ENCODE peak calls at places on chromosomes 2 and 18, in ten cellular contexts. M is lower lobe of right lung, Z is A549, R is mucosa of descending colon, B is AG10803, Q is epithelial cell of esophagus, V is brain microvascular endothelial cell, E is foreskin fibroblast, J is hepatocyte, L is kidney. P is an unnamed sample.

GRCh38 chr2:57598552-57598951 is 448.1 kb upstream of the VRK2 start:
- DNase-seq in B (no peak), J (no peak), V (no peak), R (no peak), L (no peak), M (no peak), Z (no peak), Q (peak), E (no peak), P (no peak)

GRCh38 chr2:120344991-120345975 is 653 bp upstream of the INHBB start:
- DNase-seq in J (peak), B (no peak), M (no peak), V (no peak), Q (no peak), E (peak), Z (peak), R (peak), L (no peak), P (no peak)

GRCh38 chr2:226579519-226579918 is 220.1 kb downstream of the IRS1 start:
- DNase-seq in J (no peak), Z (no peak), V (no peak), Q (peak), E (peak), R (no peak), B (no peak), M (no peak), L (no peak), P (no peak)

GRCh38 chr2:97992836-97993825 is 2.6 kb downstream of the TMEM131 start:
- DNase-seq in R (no peak), B (peak), Q (peak), V (no peak), L (no peak), E (peak), J (no peak), M (no peak), Z (no peak), P (no peak)

GRCh38 chr2:75603477-75603876 is 42.7 kb upstream of the EVA1A start:
- DNase-seq in V (no peak), E (peak), Z (no peak), M (no peak), Q (peak), B (peak), L (no peak), R (no peak), J (no peak), P (no peak)

GRCh38 chr2:45978302-45978859 is 318.8 kb upstream of the EPAS1 start:
- DNase-seq in J (no peak), V (no peak), L (no peak), B (no peak), Z (no peak), R (no peak), Q (no peak), E (no peak), M (no peak), P (no peak)

GRCh38 chr2:166293984-166294383 is 81.8 kb downstream of the SCN9A start:
- DNase-seq in V (no peak), M (no peak), J (no peak), L (no peak), R (no peak), Z (no peak), E (peak), Q (no peak), B (peak), P (peak)

GRCh38 chr18:48446582-48447225 is 37.5 kb upstream of the ZBTB7C start:
- DNase-seq in J (peak), E (peak), M (peak), L (peak), Z (peak), Q (peak), B (peak), V (peak), R (peak), P (peak)

GRCh38 chr18:2848145-2848878 is 1.5 kb downstream of the EMILIN2 start:
- DNase-seq in B (peak), R (no peak), J (no peak), E (peak), Q (no peak), Z (no peak), L (no peak), V (no peak), M (no peak), P (peak)

GRCh38 chr2:172925600-172925999 is 150.0 kb upstream of the MAP3K20 start:
- DNase-seq in B (no peak), Q (no peak), V (no peak), R (no peak), J (no peak), L (no peak), Z (no peak), E (no peak), M (no peak), P (no peak)

GRCh38 chr2:234422895-234423505 is 73.9 kb downstream of the ARL4C start:
- DNase-seq in Q (peak), Z (peak), E (no peak), V (peak), M (no peak), L (no peak), B (no peak), R (peak), J (no peak), P (peak)

GRCh38 chr18:76348267-76349066 is 146.6 kb downstream of the ZNF516 start:
- DNase-seq in M (no peak), Z (no peak), J (no peak), R (no peak), L (peak), Q (no peak), B (no peak), E (no peak), V (no peak), P (no peak)

GRCh38 chr18:59006461-59007067 is 133.1 kb upstream of the SEC11C start:
- DNase-seq in Z (no peak), M (no peak), R (no peak), E (peak), Q (no peak), J (no peak), V (peak), B (peak), L (no peak), P (peak)

GRCh38 chr2:238462782-238463396 is 36.2 kb downstream of the ASB1 start:
- DNase-seq in E (peak), V (peak), B (peak), J (peak), M (no peak), Z (peak), Q (peak), L (no peak), R (peak), P (peak)

GRCh38 chr2:234500394-234501006 is 3.6 kb upstream of the ARL4C start:
- DNase-seq in R (peak), V (peak), B (peak), Q (peak), Z (peak), M (peak), E (peak), J (peak), L (peak), P (peak)

DNA sequence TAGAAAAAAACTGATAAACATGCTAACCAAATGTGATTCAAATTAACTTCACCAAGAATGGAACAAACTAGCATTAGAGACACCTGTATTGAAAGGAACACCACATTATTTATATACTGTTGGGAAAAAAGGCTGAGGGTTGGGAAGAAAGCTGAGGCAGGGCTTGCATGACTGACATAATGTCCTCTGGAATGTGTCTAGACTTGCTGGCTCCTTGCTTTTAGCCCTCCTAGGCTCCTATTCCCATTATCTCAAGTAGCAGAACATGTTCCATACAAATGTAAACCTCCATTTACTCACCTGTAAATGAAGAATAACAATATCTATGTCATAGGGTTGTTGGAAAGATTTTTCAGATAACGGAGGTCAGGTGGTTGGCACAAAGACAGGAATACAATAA is 939 bp upstream of the ACADL start:
- DNase-seq in M (no peak), J (no peak), V (no peak), E (no peak), B (no peak), L (no peak), Q (peak), Z (no peak), R (no peak), P (no peak)
- H3K4me3 ChIP-seq in M (no peak), J (no peak), V (no peak), E (no peak), B (no peak), L (peak), Q (no peak), Z (no peak), R (no peak), P (no peak)

GRCh38 chr2:204072443-204073324 is 136.1 kb downstream of the ICOS start:
- DNase-seq in E (peak), R (peak), B (peak), M (no peak), Q (peak), V (peak), Z (peak), L (no peak), J (peak), P (no peak)
- TF ChIP-seq CTCF in E (peak), R (no peak), B (peak), M (peak), Q (peak), V (peak), Z (peak), L (peak), J (peak), P (peak)

DNA sequence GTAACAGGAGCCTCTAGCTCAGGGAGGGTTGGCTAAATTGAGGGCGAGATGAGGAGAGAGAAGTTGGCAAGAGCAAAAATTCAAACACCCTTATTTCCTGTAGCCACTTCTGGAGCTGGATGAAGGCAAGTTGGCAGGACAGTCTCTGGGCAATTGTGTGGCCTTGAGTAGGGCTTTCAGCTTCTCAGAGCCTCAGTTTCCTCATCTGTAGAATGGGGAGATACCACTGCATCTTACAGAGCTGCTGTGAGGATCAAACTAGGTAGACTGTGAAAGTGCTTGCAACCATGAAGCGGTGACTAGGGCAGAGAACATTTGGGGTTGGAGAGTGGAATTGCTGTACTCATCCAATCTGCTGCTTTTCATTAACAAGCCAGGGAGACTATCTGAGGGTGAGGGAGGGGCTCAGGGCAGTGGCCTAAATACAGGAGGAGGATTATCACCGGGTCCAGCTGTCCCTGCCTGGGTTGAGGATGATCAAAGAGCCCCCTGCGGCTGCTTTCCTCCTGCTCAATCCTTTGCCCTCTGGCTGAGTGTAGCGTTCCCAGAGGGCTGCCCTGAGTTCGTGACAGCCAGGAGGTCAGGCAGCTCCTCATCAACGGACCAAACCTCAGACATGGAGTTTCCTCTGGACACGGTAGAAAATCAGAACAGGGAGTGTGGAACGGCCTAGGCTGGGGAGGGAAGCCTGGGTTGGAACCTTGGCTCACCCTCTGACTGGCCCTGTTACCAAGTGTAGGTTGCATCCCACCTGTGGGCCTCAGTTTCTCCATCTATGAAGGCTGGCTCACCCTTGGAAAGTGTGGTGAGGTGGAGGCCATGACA is 23.7 kb downstream of the CIB4 start:
- DNase-seq in Z (no peak), M (no peak), Q (no peak), J (no peak), B (no peak), E (no peak), R (no peak), L (peak), V (no peak), P (no peak)
- H3K4me3 ChIP-seq in Z (no peak), M (no peak), Q (no peak), J (no peak), B (no peak), E (no peak), R (no peak), L (no peak), V (no peak), P (no peak)

DNA sequence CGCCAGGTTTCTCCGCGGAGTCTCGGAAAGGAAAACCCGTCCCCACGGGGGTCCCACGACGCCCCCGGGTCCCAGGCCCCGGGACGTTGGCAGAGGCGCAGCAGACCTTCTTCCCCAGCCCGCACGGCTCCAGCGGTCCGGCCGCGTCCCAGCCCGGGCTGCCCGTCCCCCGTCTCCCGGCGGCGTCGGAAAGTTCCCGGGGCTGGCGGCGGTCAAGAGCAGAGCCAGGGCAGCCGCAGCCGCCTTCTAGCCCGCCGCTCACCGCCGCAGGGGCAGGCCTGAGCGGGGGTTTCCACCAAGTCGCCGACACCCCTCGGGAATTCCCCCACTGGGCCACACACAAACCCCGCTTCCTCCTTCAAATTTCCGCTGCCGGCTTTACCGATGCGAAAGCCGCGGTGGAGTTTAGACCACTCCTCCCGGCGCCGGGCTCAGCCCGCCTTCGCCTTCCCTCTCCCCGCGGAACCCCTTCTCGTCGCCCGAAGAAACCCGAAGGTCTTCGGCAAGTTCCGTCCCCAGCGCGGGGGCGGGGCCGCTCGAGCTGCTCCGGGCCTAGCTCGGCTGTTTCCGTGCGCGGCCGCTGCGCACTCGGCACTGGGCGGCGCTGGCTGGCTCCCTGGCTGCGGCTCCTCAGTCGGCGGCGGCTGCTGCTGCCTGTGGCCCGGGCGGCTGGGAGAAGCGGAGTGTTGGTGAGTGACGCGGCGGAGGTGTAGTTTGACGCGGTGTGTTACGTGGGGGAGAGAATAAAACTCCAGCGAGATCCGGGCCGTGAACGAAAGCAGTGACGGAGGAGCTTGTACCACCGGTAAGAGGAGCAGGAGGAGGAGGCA is at the start of gene CREB1:
- DNase-seq in E (peak), L (peak), Z (peak), Q (peak), V (peak), R (peak), B (peak), M (peak), J (peak), P (peak)
- TF ChIP-seq CTCF in E (no peak), L (peak), Z (no peak), Q (no peak), V (no peak), R (peak), B (no peak), M (no peak), J (peak), P (no peak)

GRCh38 chr18:50195689-50196088 is 742 bp upstream of the MYO5B start:
- DNase-seq in B (no peak), V (no peak), Z (no peak), J (no peak), R (no peak), M (no peak), E (no peak), Q (no peak), L (no peak), P (no peak)

GRCh38 chr18:50196261-50196660 is 1.3 kb upstream of the MYO5B start:
- DNase-seq in Z (no peak), E (no peak), R (no peak), J (no peak), V (no peak), Q (no peak), M (no peak), B (no peak), L (no peak), P (no peak)

GRCh38 chr18:50194623-50195532 is at the start of gene MYO5B:
- DNase-seq in Q (peak), L (peak), E (peak), J (peak), M (peak), Z (peak), V (no peak), B (no peak), R (peak), P (no peak)

GRCh38 chr18:50192903-50193795 is 1.8 kb downstream of the MYO5B start:
- DNase-seq in V (no peak), Z (no peak), Q (peak), E (no peak), B (no peak), J (peak), L (no peak), R (peak), M (peak), P (no peak)

GRCh38 chr18:50193796-50194622 is 938 bp downstream of the MYO5B start:
- DNase-seq in E (no peak), V (no peak), L (peak), J (peak), B (no peak), Q (peak), M (no peak), Z (no peak), R (peak), P (no peak)
- H3K4me3 ChIP-seq in E (no peak), V (no peak), L (peak), J (peak), B (no peak), Q (peak), M (peak), Z (peak), R (peak), P (no peak)

DNA sequence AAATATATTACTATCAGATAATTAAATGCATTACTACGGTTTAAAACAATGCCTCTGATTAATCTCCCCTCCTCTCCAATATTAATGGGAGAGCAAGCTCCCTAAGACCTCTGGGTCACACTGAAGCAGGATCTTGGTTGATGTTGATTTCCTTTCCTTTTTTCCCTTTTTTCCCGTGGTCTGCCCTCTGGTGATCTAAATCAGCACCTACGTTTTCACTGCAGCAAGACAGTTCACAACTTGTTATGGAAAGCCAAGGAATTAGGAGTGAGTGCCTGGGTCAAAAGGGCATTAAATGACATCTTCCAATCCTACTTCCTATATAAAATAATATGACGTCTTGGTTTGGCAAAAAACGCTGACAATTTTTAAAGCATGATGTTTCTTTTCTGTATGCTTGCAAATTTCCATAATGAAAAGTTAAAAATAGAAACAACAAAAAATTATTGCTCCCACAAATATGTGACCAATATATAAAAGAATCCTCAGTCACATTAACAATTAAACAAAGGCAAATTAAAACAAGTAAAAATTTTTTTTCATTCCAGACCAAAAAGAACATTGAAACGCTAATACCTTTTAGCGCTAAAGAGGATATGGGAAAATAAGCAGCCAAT is 7.9 kb upstream of the CFAP36 start:
- DNase-seq in J (peak), M (no peak), R (no peak), V (peak), E (peak), B (peak), L (no peak), Q (peak), Z (peak), P (peak)
- TF ChIP-seq CTCF in J (peak), M (peak), R (no peak), V (peak), E (peak), B (peak), L (peak), Q (peak), Z (peak), P (peak)

DNA sequence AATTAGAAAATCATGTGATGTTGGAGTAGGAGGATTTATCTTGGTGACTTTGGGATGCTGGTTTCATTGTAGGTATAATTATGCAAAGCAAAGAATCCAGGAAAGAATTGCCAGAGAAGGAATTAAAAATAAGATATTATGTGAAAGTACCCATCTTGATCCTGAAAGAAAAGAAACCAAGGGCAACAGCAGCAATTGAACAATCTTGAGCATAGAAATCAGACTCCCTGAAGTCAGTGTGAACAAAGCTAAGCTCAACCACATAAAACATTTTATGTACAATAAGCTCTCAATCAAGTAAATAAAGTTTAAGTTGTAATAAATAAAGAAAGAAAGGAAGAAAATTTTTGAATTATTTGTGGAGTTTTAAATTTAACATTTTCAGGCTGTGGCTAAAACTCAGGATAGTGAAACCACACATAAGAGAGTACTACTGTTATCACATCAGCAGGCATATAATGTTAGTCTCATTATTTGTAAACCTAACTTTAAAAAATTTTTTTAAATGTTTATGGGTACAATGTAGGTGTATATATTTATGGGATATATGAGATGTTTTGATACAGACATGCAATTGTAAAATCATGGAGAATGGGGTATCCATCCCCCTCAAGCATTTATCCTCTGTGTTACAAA is 32.8 kb upstream of the GPR55 start:
- DNase-seq in R (no peak), Q (no peak), J (no peak), L (no peak), V (no peak), E (no peak), M (no peak), B (no peak), Z (no peak), P (no peak)
- H3K4me3 ChIP-seq in R (no peak), Q (peak), J (peak), L (peak), V (peak), E (peak), M (peak), B (peak), Z (peak), P (peak)